ENCODE peak calls at places on chromosomes 16 and 17, in seven cellular contexts. O is Peyer's patch; A is CD4-positive, CD25-positive, alpha-beta regulatory T cell; X is GM23338; N is keratinocyte; S is SK-N-SH; L is PC-3. E is an unnamed sample.

GRCh38 chr16:83994087-83994486 is 26.0 kb downstream of the NECAB2 start:
- DNase-seq in O (no peak), A (no peak), X (no peak), N (peak; percentile 70), S (no peak), L (peak; percentile 61), E (no peak)

GRCh38 chr16:83533193-83533592 is 274.6 kb upstream of the HSBP1 start:
- DNase-seq in O (no peak), A (no peak), X (no peak), N (peak; percentile 57), S (no peak), L (peak; percentile 37), E (no peak)

GRCh38 chr17:2214887-2215615 is 88.5 kb downstream of the SMG6 start:
- DNase-seq in O (peak; percentile 54), A (no peak), X (no peak), N (no peak), S (peak; percentile 43), L (no peak), E (no peak)

GRCh38 chr16:88378401-88378800 is 4.4 kb upstream of the ZNF469 start:
- DNase-seq in O (no peak), A (no peak), X (no peak), N (no peak), S (no peak), L (no peak), E (no peak)

GRCh38 chr17:49545811-49546545 is 29.7 kb upstream of the NXPH3 start:
- DNase-seq in O (peak; percentile 41), A (no peak), X (no peak), N (no peak), S (peak; percentile 39), L (no peak), E (peak; percentile 63)

GRCh38 chr16:23509763-23510153 is 536 bp downstream of the GGA2 start:
- DNase-seq in O (peak; percentile 60), A (peak; percentile 2), X (peak; percentile 50), N (no peak), S (no peak), L (peak; percentile 22), E (no peak)

GRCh38 chr17:21166599-21167265 is 40.0 kb downstream of the DHRS7B start:
- DNase-seq in O (no peak), A (no peak), X (no peak), N (no peak), S (no peak), L (no peak), E (no peak)

GRCh38 chr16:10683160-10683559 is 11.6 kb downstream of the TEKT5 start:
- DNase-seq in O (no peak), A (no peak), X (peak; percentile 72), N (no peak), S (no peak), L (no peak), E (peak; percentile 79)

GRCh38 chr17:65901394-65901793 is 290.5 kb downstream of the CEP112 start:
- DNase-seq in O (no peak), A (no peak), X (no peak), N (no peak), S (peak; percentile 15), L (no peak), E (no peak)

GRCh38 chr17:12896386-12896785 is 107.1 kb downstream of the ARHGAP44 start:
- DNase-seq in O (no peak), A (no peak), X (no peak), N (no peak), S (no peak), L (no peak), E (no peak)

GRCh38 chr16:74224828-74225227 is 71.8 kb upstream of the PSMD7 start:
- DNase-seq in O (no peak), A (no peak), X (no peak), N (no peak), S (no peak), L (peak; percentile 28), E (no peak)

GRCh38 chr16:4487955-4488481 is 11.8 kb downstream of the HMOX2 start:
- DNase-seq in O (no peak), A (no peak), X (no peak), N (no peak), S (no peak), L (no peak), E (no peak)

GRCh38 chr17:35433075-35433894 is 985 bp upstream of the SLFN12 start:
- DNase-seq in O (peak; percentile 79), A (peak; percentile 39), X (peak; percentile 96), N (peak; percentile 98), S (no peak), L (peak; percentile 88), E (peak; percentile 52)

GRCh38 chr17:2828396-2829038 is 32.3 kb downstream of the RAP1GAP2 start:
- DNase-seq in O (peak; percentile 92), A (peak; percentile 64), X (peak; percentile 93), N (no peak), S (peak; percentile 94), L (peak; percentile 72), E (peak; percentile 97)

GRCh38 chr17:80034977-80035686 is 540 bp downstream of the TBC1D16 start:
- DNase-seq in O (peak; percentile 73), A (peak; percentile 10), X (peak; percentile 70), N (no peak), S (no peak), L (peak; percentile 31), E (peak; percentile 80)

GRCh38 chr17:81162491-81162890 is 2.8 kb upstream of the PVALEF start:
- DNase-seq in O (no peak), A (no peak), X (no peak), N (no peak), S (no peak), L (no peak), E (no peak)

GRCh38 chr16:28096974-28097373 is 33.5 kb upstream of the GSG1L start:
- DNase-seq in O (no peak), A (no peak), X (no peak), N (no peak), S (no peak), L (no peak), E (peak; percentile 22)

GRCh38 chr16:2156025-2156848 is 655 bp downstream of the TRAF7 start:
- DNase-seq in O (no peak), A (no peak), X (peak; percentile 56), N (no peak), S (peak; percentile 58), L (peak; percentile 25), E (no peak)

GRCh38 chr17:51120357-51120738 is 320 bp downstream of the SPAG9 start:
- DNase-seq in O (peak; percentile 75), A (no peak), X (no peak), N (no peak), S (peak; percentile 83), L (no peak), E (peak; percentile 73)

GRCh38 chr16:27499659-27500055 is 50.1 kb downstream of the GTF3C1 start:
- DNase-seq in O (no peak), A (no peak), X (no peak), N (no peak), S (no peak), L (no peak), E (no peak)

GRCh38 chr17:50397111-50397918 is at the start of gene LRRC59:
- DNase-seq in O (peak; percentile 96), A (peak; percentile 90), X (peak; percentile 79), N (no peak), S (peak; percentile 99), L (peak; percentile 90), E (peak; percentile 95)

GRCh38 chr17:76638263-76638662 is 5.3 kb downstream of the ST6GALNAC1 start:
- DNase-seq in O (no peak), A (no peak), X (no peak), N (no peak), S (no peak), L (no peak), E (no peak)

GRCh38 chr17:47813512-47814031 is 8.0 kb downstream of the OSBPL7 start:
- DNase-seq in O (no peak), A (no peak), X (no peak), N (no peak), S (no peak), L (no peak), E (no peak)

GRCh38 chr16:11328172-11329079 is 16.8 kb upstream of the RMI2 start:
- DNase-seq in O (peak; percentile 92), A (peak; percentile 14), X (peak; percentile 99), N (peak; percentile 19), S (no peak), L (peak; percentile 85), E (peak; percentile 87)

GRCh38 chr17:31554930-31555329 is 163.5 kb downstream of the RAB11FIP4 start:
- DNase-seq in O (no peak), A (no peak), X (no peak), N (no peak), S (no peak), L (no peak), E (no peak)

GRCh38 chr16:14505846-14506245 is 124.2 kb downstream of the PARN start:
- DNase-seq in O (no peak), A (no peak), X (no peak), N (no peak), S (peak; percentile 37), L (peak; percentile 60), E (no peak)

GRCh38 chr17:45653616-45654015 is 130.5 kb upstream of the CRHR1 start:
- DNase-seq in O (no peak), A (no peak), X (no peak), N (no peak), S (no peak), L (no peak), E (no peak)
- H3K27me3 ChIP-seq in O (no peaks in the 10 kb centered on the region), A (no peaks in the 10 kb centered on the region), X (no peaks in the 10 kb centered on the region), N (no peaks in the 10 kb centered on the region), S (peaks cover 5% of the 10 kb centered on the region), L (peaks cover 12% of the 10 kb centered on the region), E (no peaks in the 10 kb centered on the region)

DNA sequence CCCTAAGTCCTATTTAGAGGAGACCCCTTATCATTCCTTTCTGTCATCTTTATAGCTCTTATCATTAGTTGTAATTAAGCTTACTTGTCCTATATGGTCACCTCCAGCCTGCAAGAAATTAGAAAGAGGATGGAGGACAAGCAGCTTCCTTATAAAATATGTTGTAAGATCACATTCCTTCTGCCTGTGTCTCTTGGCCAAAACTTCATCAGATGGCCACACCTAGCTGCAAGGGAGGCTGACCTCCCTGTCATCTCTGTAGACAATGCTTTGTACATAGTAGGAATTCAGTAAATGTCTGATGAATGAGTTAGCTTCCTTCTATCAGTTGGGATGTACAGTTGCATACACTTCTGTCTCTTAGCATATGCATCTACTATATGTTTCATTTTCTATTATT is 1.9 kb downstream of the TTC19 start:
- DNase-seq in O (no peak), A (no peak), X (no peak), N (no peak), S (no peak), L (peak; percentile 68), E (no peak)
- H3K4me3 ChIP-seq in O (no peak overlapping the region), A (peak overlapping the region; percentile 91), X (peak overlapping the region; percentile 91), N (peak overlapping the region; percentile 96), S (peak overlapping the region; percentile 82), L (peak overlapping the region; percentile 94), E (no peak overlapping the region)

GRCh38 chr16:67874147-67874771 is 1.4 kb downstream of the EDC4 start:
- DNase-seq in O (no peak), A (no peak), X (no peak), N (no peak), S (no peak), L (no peak), E (peak; percentile 23)
- H3K36me3 ChIP-seq in O (peaks cover 5% of the 10 kb centered on the region), A (peaks cover 42% of the 10 kb centered on the region), X (peaks cover 24% of the 10 kb centered on the region), N (peaks cover 39% of the 10 kb centered on the region), S (peaks cover 56% of the 10 kb centered on the region), L (peaks cover 14% of the 10 kb centered on the region), E (peaks cover 39% of the 10 kb centered on the region)

DNA sequence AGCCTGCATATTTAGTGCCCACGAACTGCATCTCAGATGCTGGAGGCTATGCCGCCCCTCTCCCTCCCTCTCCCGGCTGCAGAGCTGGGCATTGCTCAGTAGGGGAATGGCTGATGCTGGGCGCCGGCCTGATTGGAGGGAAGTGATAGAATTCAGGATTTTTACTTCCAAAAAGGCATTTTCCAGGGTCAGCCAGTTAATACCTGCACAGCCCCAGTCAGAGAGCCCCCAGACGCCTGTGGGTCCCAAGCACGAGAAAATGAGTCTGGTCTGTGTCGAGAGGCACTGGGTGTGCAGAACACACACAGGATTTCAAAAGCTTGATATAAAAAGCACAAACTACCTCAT is 164.6 kb upstream of the TNRC6C start:
- DNase-seq in O (no peak), A (no peak), X (no peak), N (no peak), S (peak; percentile 33), L (no peak), E (no peak)
- H3K27me3 ChIP-seq in O (no peaks in the 10 kb centered on the region), A (no peaks in the 10 kb centered on the region), X (peaks cover 34% of the 10 kb centered on the region), N (peaks cover 25% of the 10 kb centered on the region), S (no peaks in the 10 kb centered on the region), L (peaks cover 86% of the 10 kb centered on the region), E (peaks cover 22% of the 10 kb centered on the region)